ENCODE peak calls at places on chromosomes 5 and 9, in eight cellular contexts. T, Q, W, K, I, S, N and B are unnamed samples. For H3K4me1, the result is how much of the 10 kb centered on the place peaks cover.

GRCh38 chr9:136494012-136494411 is 11.2 kb upstream of the SEC16A start:
- DNase-seq in N (no peak), K (no peak), Q (no peak), S (no peak), T (no peak), W (no peak), I (no peak), B (no peak)

GRCh38 chr9:3553076-3553765 is 27.4 kb upstream of the RFX3 start:
- DNase-seq in N (no peak), K (no peak), I (no peak), T (no peak), W (no peak), S (no peak), Q (no peak), B (no peak)

GRCh38 chr9:96158147-96158546 is 143.8 kb downstream of the HSD17B3 start:
- DNase-seq in I (no peak), K (no peak), N (no peak), S (no peak), W (no peak), T (no peak), Q (no peak), B (no peak)

GRCh38 chr5:128673411-128673957 is 135.4 kb upstream of the FBN2 start:
- DNase-seq in S (no peak), Q (no peak), K (no peak), T (no peak), W (no peak), I (no peak), N (no peak), B (no peak)

GRCh38 chr5:119179857-119180641 is 109.2 kb downstream of the DMXL1 start:
- DNase-seq in W (no peak), I (no peak), N (no peak), S (no peak), T (no peak), K (no peak), Q (no peak), B (peak)

GRCh38 chr5:177133845-177134652 is 476 bp downstream of the NSD1 start:
- DNase-seq in K (peak), Q (peak), S (peak), I (peak), N (peak), W (no peak), T (no peak), B (peak)

GRCh38 chr9:98995971-98996504 is 52.3 kb downstream of the COL15A1 start:
- DNase-seq in T (no peak), W (no peak), Q (no peak), K (no peak), I (no peak), N (no peak), S (no peak), B (no peak)

GRCh38 chr5:118354806-118355205 is 633.5 kb downstream of the DTWD2 start:
- DNase-seq in I (no peak), K (no peak), N (no peak), W (no peak), Q (no peak), S (no peak), T (no peak), B (no peak)

GRCh38 chr9:115590016-115590415 is 472.1 kb upstream of the TNC start:
- DNase-seq in K (no peak), Q (no peak), T (no peak), S (no peak), N (no peak), W (no peak), I (no peak), B (no peak)

GRCh38 chr5:72402381-72402890 is 82.3 kb downstream of the PTCD2 start:
- DNase-seq in S (no peak), K (no peak), T (no peak), W (no peak), Q (no peak), I (no peak), N (no peak), B (no peak)

GRCh38 chr5:166379515-166379914 is 1911.9 kb upstream of the WWC1 start:
- DNase-seq in I (no peak), S (no peak), W (no peak), Q (no peak), T (no peak), N (no peak), K (no peak), B (no peak)

GRCh38 chr9:116271991-116272390 is 118.4 kb downstream of the PAPPA start:
- DNase-seq in T (no peak), S (no peak), I (peak), W (no peak), Q (no peak), N (no peak), K (no peak), B (no peak)

GRCh38 chr5:35333366-35333765 is 103.1 kb upstream of the PRLR start:
- DNase-seq in N (no peak), K (no peak), I (no peak), S (no peak), W (no peak), T (no peak), Q (no peak), B (no peak)

GRCh38 chr9:120360046-120360445 is 219.9 kb downstream of the CDK5RAP2 start:
- DNase-seq in T (no peak), I (no peak), K (no peak), Q (no peak), W (no peak), N (no peak), S (no peak), B (no peak)

GRCh38 chr9:89711866-89712265 is 107.1 kb downstream of the GADD45G start:
- DNase-seq in Q (no peak), S (no peak), N (no peak), T (no peak), I (peak), W (no peak), K (no peak), B (no peak)

GRCh38 chr5:67831081-67831480 is 384.5 kb upstream of the PIK3R1 start:
- DNase-seq in T (no peak), W (no peak), Q (no peak), I (peak), K (no peak), S (no peak), N (no peak), B (no peak)

GRCh38 chr9:21747171-21747570 is 55.3 kb upstream of the MTAP start:
- DNase-seq in I (no peak), K (no peak), S (no peak), Q (no peak), W (no peak), T (no peak), N (no peak), B (no peak)

GRCh38 chr9:130989391-130989790 is 19.6 kb upstream of the LAMC3 start:
- DNase-seq in W (no peak), Q (no peak), I (no peak), K (peak), S (no peak), N (no peak), T (no peak), B (no peak)

GRCh38 chr5:10056228-10056760 is 193.4 kb downstream of the ATPSCKMT start:
- DNase-seq in I (no peak), S (no peak), N (no peak), T (no peak), Q (no peak), K (no peak), W (no peak), B (no peak)

GRCh38 chr5:39205550-39205949 is 13.8 kb downstream of the FYB1 start:
- DNase-seq in I (no peak), K (no peak), N (no peak), S (no peak), T (no peak), Q (no peak), W (no peak), B (no peak)
- H3K4me1 ChIP-seq in I (under half), K (under half), N (under half), S (under half), T (under half), Q (under half), W (under half), B (under half)

DNA sequence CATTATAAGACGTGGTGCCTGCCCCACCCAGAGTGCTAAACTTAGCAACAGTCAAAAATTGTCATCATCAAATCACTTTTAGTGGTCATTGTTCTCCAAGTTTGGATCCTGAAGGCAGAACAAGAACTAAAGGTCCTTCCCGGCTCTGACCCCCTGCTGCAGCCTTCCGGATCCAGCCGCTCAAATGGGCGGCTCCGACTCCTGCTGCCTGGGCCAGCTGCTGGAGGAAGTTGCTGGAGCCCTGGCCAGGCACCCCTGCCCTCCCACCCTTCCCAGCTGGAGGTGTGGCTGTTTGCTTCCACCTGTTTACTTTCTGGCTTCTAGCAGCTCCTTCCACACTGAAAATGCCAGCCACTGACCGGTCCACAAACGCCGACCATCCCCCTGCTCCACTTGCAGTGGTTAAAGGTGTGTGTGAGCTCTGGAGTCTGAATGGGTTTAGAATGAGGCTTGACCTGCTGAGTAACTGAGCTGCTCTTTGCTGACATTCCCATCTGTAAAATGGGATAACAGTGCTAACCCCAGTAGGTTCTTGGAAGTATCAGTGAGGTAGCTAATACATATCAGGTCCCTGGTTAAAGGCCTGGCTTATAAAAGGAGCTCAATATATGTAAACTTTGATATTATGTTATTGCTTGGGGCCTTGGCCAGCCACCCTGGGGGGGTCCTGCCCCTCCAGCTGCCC is 31.3 kb upstream of the DAB2IP start:
- DNase-seq in W (no peak), Q (no peak), T (no peak), N (no peak), K (no peak), S (peak), I (no peak), B (peak)
- H3K4me1 ChIP-seq in W (under half), Q (under half), T (under half), N (under half), K (under half), S (under half), I (under half), B (under half)

GRCh38 chr5:157821405-157821804 is 37.5 kb downstream of the CLINT1 start:
- DNase-seq in S (no peak), W (no peak), I (no peak), T (no peak), K (no peak), Q (no peak), N (no peak), B (no peak)

GRCh38 chr5:157820593-157821252 is 38.2 kb downstream of the CLINT1 start:
- DNase-seq in W (no peak), S (no peak), N (peak), I (no peak), T (no peak), K (no peak), Q (no peak), B (peak)

GRCh38 chr5:157821822-157822622 is 36.9 kb downstream of the CLINT1 start:
- DNase-seq in W (no peak), Q (no peak), S (no peak), T (no peak), N (no peak), I (no peak), K (no peak), B (no peak)

GRCh38 chr5:157827429-157827828 is 31.5 kb downstream of the CLINT1 start:
- DNase-seq in Q (no peak), W (no peak), K (no peak), T (no peak), I (no peak), N (no peak), S (no peak), B (no peak)

GRCh38 chr5:157823655-157824054 is 35.3 kb downstream of the CLINT1 start:
- DNase-seq in S (no peak), T (no peak), W (no peak), K (no peak), I (no peak), Q (no peak), N (no peak), B (no peak)
- H3K4me1 ChIP-seq in S (half or more), T (under half), W (under half), K (under half), I (under half), Q (half or more), N (under half), B (under half)

DNA sequence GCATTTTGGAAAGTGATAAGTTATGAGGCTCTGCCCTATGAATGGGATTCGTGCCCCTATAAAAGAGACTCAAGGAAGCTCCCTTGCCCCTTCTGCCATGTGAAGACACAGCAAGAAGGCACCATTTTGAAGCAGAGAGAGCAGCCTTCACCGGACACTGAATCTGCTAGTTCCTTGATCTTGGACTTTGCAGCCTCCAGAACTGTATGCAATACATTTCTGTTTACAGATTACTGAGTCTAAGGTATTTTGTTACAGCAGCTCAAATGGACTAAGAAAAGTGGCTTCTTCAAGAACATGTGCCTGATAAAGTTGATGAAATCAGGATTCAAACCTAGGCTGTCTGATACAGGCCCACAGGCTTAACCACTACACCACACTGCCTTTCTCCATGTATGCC is 131.6 kb upstream of the MAP3K1 start:
- DNase-seq in N (no peak), T (no peak), S (no peak), K (no peak), Q (no peak), W (no peak), I (no peak), B (no peak)
- H3K4me1 ChIP-seq in N (under half), T (under half), S (under half), K (under half), Q (under half), W (under half), I (under half), B (under half)

GRCh38 chr9:4740373-4740622 is 704 bp downstream of the AK3 start:
- DNase-seq in S (no peak), K (no peak), Q (no peak), I (no peak), N (no peak), T (no peak), W (no peak), B (no peak)

GRCh38 chr9:4743131-4743875 is 2.3 kb upstream of the AK3 start:
- DNase-seq in I (peak), K (no peak), S (no peak), T (no peak), N (no peak), Q (no peak), W (no peak), B (no peak)

GRCh38 chr9:4740623-4741364 is at the start of gene AK3:
- DNase-seq in S (peak), W (peak), I (peak), K (peak), N (peak), T (peak), Q (peak), B (peak)

GRCh38 chr9:4741365-4742031 is 496 bp upstream of the AK3 start:
- DNase-seq in N (peak), Q (peak), I (peak), W (no peak), K (peak), S (peak), T (no peak), B (no peak)

DNA sequence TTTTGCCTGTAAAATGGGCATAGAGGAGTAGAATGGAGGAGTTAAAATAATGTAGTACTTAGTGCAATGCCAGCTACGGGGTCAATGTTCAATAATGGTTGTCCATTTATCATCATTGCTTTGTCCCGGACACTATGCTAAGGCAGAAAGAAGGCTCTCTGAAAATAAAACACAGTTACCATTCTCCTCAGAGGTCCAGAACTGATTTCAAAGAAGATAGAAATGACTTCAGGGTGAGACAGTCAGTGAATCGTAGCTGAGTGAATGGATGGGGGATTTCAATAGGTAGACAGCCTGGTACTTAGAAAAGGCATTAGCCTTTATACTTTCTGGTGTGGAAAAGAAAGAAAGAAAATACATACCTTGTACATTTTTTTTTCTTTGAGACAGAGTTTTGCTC is 1.2 kb upstream of the AK3 start:
- DNase-seq in N (no peak), Q (no peak), W (no peak), T (no peak), S (no peak), K (no peak), I (no peak), B (no peak)
- H3K4me1 ChIP-seq in N (under half), Q (under half), W (under half), T (under half), S (under half), K (under half), I (under half), B (under half)

GRCh38 chr5:90134381-90134780 is 275.2 kb downstream of the CETN3 start:
- DNase-seq in N (no peak), K (no peak), Q (no peak), T (no peak), W (no peak), S (no peak), I (no peak), B (no peak)
- H3K4me1 ChIP-seq in N (under half), K (under half), Q (under half), T (under half), W (under half), S (under half), I (under half), B (under half)

GRCh38 chr9:121731919-121732318 is 80.5 kb downstream of the DAB2IP start:
- DNase-seq in N (no peak), I (no peak), T (no peak), K (no peak), S (no peak), Q (no peak), W (no peak), B (no peak)
- H3K4me1 ChIP-seq in N (under half), I (under half), T (half or more), K (half or more), S (half or more), Q (under half), W (half or more), B (under half)

DNA sequence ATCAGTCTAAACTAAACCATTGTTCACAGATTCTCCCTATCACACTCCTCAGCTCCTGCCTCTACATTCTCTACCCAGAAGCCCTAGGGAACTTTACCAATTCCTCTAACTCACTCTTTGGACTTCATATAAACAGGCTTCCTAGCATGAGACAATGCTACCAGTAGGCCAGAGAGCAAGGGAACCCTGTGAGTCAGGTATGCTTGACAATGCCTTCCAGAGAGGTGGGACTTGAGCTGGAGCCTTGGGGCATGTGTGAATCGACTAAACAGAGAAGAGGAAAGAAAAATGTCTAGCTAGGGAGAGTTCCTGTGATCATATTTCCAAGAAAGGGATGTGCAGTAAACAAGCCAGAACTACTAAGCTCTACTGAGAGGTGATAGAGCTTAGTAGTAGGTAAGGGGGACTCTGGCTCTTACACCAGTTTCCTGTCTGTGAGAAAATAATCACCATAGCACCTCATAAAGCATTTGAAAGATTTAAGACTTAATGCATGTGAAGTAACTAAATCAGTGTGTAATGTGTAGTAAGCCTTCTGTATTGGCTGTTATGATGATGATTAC is 6.4 kb upstream of the RFK start:
- DNase-seq in S (no peak), N (no peak), W (no peak), I (no peak), T (no peak), K (no peak), Q (no peak), B (no peak)
- H3K4me1 ChIP-seq in S (under half), N (under half), W (under half), I (under half), T (under half), K (under half), Q (under half), B (under half)